ENCODE peak calls at places on chromosomes 5 and 9, in five cellular contexts. One of them, this sample, is unnamed.
A peak's percentile ranks its signal among the peaks of the same experiment; 100 is the strongest.

GRCh38 chr5:55711531-55712022 is 547 bp downstream of the SLC38A9 start:
- DNase-seq in nucleus accumbens: no peak
- DNase-seq in aorta: no peak
- DNase-seq in activated T-helper 1 cell treated with anti-CD3 and anti-CD28 coated beads, Interleukin-12 subunit alpha, Interleukin-12 subunit beta, Interleukin-2, Interleukin-4 antibody, amounts not matched to agents 30 ng/mL and 10 ng/mL and 1 ng/mL, durations not matched to agents 14 hours and 24 hours and 36 hours: no peak
- DNase-seq in natural killer cell treated with Interleukin-12 subunit alpha and Interleukin-12 subunit beta and Interleukin-15 and Interleukin-18, amount 100 ng/mL, for 72 hours: no peak
- DNase-seq in this sample: no peak

GRCh38 chr5:177434942-177435738 is 8.7 kb downstream of the GRK6 start:
- DNase-seq in nucleus accumbens: no peak
- DNase-seq in aorta: no peak
- DNase-seq in activated T-helper 1 cell treated with anti-CD3 and anti-CD28 coated beads, Interleukin-12 subunit alpha, Interleukin-12 subunit beta, Interleukin-2, Interleukin-4 antibody, amounts not matched to agents 30 ng/mL and 10 ng/mL and 1 ng/mL, durations not matched to agents 14 hours and 24 hours and 36 hours: no peak
- DNase-seq in natural killer cell treated with Interleukin-12 subunit alpha and Interleukin-12 subunit beta and Interleukin-15 and Interleukin-18, amount 100 ng/mL, for 72 hours: no peak
- DNase-seq in this sample: no peak

GRCh38 chr5:171152382-171152781 is 156.7 kb upstream of the TLX3 start:
- DNase-seq in nucleus accumbens: no peak
- DNase-seq in aorta: no peak
- DNase-seq in activated T-helper 1 cell treated with anti-CD3 and anti-CD28 coated beads, Interleukin-12 subunit alpha, Interleukin-12 subunit beta, Interleukin-2, Interleukin-4 antibody, amounts not matched to agents 30 ng/mL and 10 ng/mL and 1 ng/mL, durations not matched to agents 14 hours and 24 hours and 36 hours: no peak
- DNase-seq in natural killer cell treated with Interleukin-12 subunit alpha and Interleukin-12 subunit beta and Interleukin-15 and Interleukin-18, amount 100 ng/mL, for 72 hours: no peak
- DNase-seq in this sample: no peak

GRCh38 chr5:68528877-68529276 is 313.3 kb downstream of the PIK3R1 start:
- DNase-seq in nucleus accumbens: no peak
- DNase-seq in aorta: no peak
- DNase-seq in activated T-helper 1 cell treated with anti-CD3 and anti-CD28 coated beads, Interleukin-12 subunit alpha, Interleukin-12 subunit beta, Interleukin-2, Interleukin-4 antibody, amounts not matched to agents 30 ng/mL and 10 ng/mL and 1 ng/mL, durations not matched to agents 14 hours and 24 hours and 36 hours: no peak
- DNase-seq in natural killer cell treated with Interleukin-12 subunit alpha and Interleukin-12 subunit beta and Interleukin-15 and Interleukin-18, amount 100 ng/mL, for 72 hours: no peak
- DNase-seq in this sample: no peak

GRCh38 chr5:93189707-93190120 is 391.3 kb downstream of the NR2F1-AS1 start:
- DNase-seq in nucleus accumbens: no peak
- DNase-seq in aorta: no peak
- DNase-seq in activated T-helper 1 cell treated with anti-CD3 and anti-CD28 coated beads, Interleukin-12 subunit alpha, Interleukin-12 subunit beta, Interleukin-2, Interleukin-4 antibody, amounts not matched to agents 30 ng/mL and 10 ng/mL and 1 ng/mL, durations not matched to agents 14 hours and 24 hours and 36 hours: no peak
- DNase-seq in natural killer cell treated with Interleukin-12 subunit alpha and Interleukin-12 subunit beta and Interleukin-15 and Interleukin-18, amount 100 ng/mL, for 72 hours: no peak
- DNase-seq in this sample: no peak

GRCh38 chr5:173745123-173745522 is 128.7 kb upstream of the BOD1 start:
- DNase-seq in nucleus accumbens: no peak
- DNase-seq in aorta: no peak
- DNase-seq in activated T-helper 1 cell treated with anti-CD3 and anti-CD28 coated beads, Interleukin-12 subunit alpha, Interleukin-12 subunit beta, Interleukin-2, Interleukin-4 antibody, amounts not matched to agents 30 ng/mL and 10 ng/mL and 1 ng/mL, durations not matched to agents 14 hours and 24 hours and 36 hours: no peak
- DNase-seq in natural killer cell treated with Interleukin-12 subunit alpha and Interleukin-12 subunit beta and Interleukin-15 and Interleukin-18, amount 100 ng/mL, for 72 hours: no peak
- DNase-seq in this sample: no peak

GRCh38 chr5:129400395-129400983 is 59.6 kb upstream of the ADAMTS19 start:
- DNase-seq in nucleus accumbens: no peak
- DNase-seq in aorta: no peak
- DNase-seq in activated T-helper 1 cell treated with anti-CD3 and anti-CD28 coated beads, Interleukin-12 subunit alpha, Interleukin-12 subunit beta, Interleukin-2, Interleukin-4 antibody, amounts not matched to agents 30 ng/mL and 10 ng/mL and 1 ng/mL, durations not matched to agents 14 hours and 24 hours and 36 hours: no peak
- DNase-seq in natural killer cell treated with Interleukin-12 subunit alpha and Interleukin-12 subunit beta and Interleukin-15 and Interleukin-18, amount 100 ng/mL, for 72 hours: no peak
- DNase-seq in this sample: no peak

GRCh38 chr9:123687246-123687721 is 242.6 kb downstream of the DENND1A start:
- DNase-seq in nucleus accumbens: no peak
- DNase-seq in aorta: no peak
- DNase-seq in activated T-helper 1 cell treated with anti-CD3 and anti-CD28 coated beads, Interleukin-12 subunit alpha, Interleukin-12 subunit beta, Interleukin-2, Interleukin-4 antibody, amounts not matched to agents 30 ng/mL and 10 ng/mL and 1 ng/mL, durations not matched to agents 14 hours and 24 hours and 36 hours: no peak
- DNase-seq in natural killer cell treated with Interleukin-12 subunit alpha and Interleukin-12 subunit beta and Interleukin-15 and Interleukin-18, amount 100 ng/mL, for 72 hours: no peak
- DNase-seq in this sample: no peak

GRCh38 chr5:138647261-138647788 is 72.1 kb upstream of the HSPA9 start:
- DNase-seq in nucleus accumbens: no peak
- DNase-seq in aorta: no peak
- DNase-seq in activated T-helper 1 cell treated with anti-CD3 and anti-CD28 coated beads, Interleukin-12 subunit alpha, Interleukin-12 subunit beta, Interleukin-2, Interleukin-4 antibody, amounts not matched to agents 30 ng/mL and 10 ng/mL and 1 ng/mL, durations not matched to agents 14 hours and 24 hours and 36 hours: no peak
- DNase-seq in natural killer cell treated with Interleukin-12 subunit alpha and Interleukin-12 subunit beta and Interleukin-15 and Interleukin-18, amount 100 ng/mL, for 72 hours: no peak
- DNase-seq in this sample: no peak

GRCh38 chr9:749712-750111 is 91.8 kb upstream of the DMRT1 start:
- DNase-seq in nucleus accumbens: no peak
- DNase-seq in aorta: no peak
- DNase-seq in activated T-helper 1 cell treated with anti-CD3 and anti-CD28 coated beads, Interleukin-12 subunit alpha, Interleukin-12 subunit beta, Interleukin-2, Interleukin-4 antibody, amounts not matched to agents 30 ng/mL and 10 ng/mL and 1 ng/mL, durations not matched to agents 14 hours and 24 hours and 36 hours: peak; percentile 11
- DNase-seq in natural killer cell treated with Interleukin-12 subunit alpha and Interleukin-12 subunit beta and Interleukin-15 and Interleukin-18, amount 100 ng/mL, for 72 hours: peak; percentile 66
- DNase-seq in this sample: peak; percentile 43

GRCh38 chr5:141958113-141958512 is at the start of gene PCDH12:
- DNase-seq in nucleus accumbens: no peak
- DNase-seq in aorta: peak; percentile 71
- DNase-seq in activated T-helper 1 cell treated with anti-CD3 and anti-CD28 coated beads, Interleukin-12 subunit alpha, Interleukin-12 subunit beta, Interleukin-2, Interleukin-4 antibody, amounts not matched to agents 30 ng/mL and 10 ng/mL and 1 ng/mL, durations not matched to agents 14 hours and 24 hours and 36 hours: peak; percentile 17
- DNase-seq in natural killer cell treated with Interleukin-12 subunit alpha and Interleukin-12 subunit beta and Interleukin-15 and Interleukin-18, amount 100 ng/mL, for 72 hours: peak; percentile 67
- DNase-seq in this sample: peak; percentile 29

GRCh38 chr5:73338201-73339126 is 110.1 kb downstream of the FOXD1 start:
- DNase-seq in nucleus accumbens: no peak
- DNase-seq in aorta: no peak
- DNase-seq in activated T-helper 1 cell treated with anti-CD3 and anti-CD28 coated beads, Interleukin-12 subunit alpha, Interleukin-12 subunit beta, Interleukin-2, Interleukin-4 antibody, amounts not matched to agents 30 ng/mL and 10 ng/mL and 1 ng/mL, durations not matched to agents 14 hours and 24 hours and 36 hours: no peak
- DNase-seq in natural killer cell treated with Interleukin-12 subunit alpha and Interleukin-12 subunit beta and Interleukin-15 and Interleukin-18, amount 100 ng/mL, for 72 hours: no peak
- DNase-seq in this sample: no peak

GRCh38 chr5:92907914-92908606 is 673.0 kb downstream of the NR2F1-AS1 start:
- DNase-seq in nucleus accumbens: no peak
- DNase-seq in aorta: no peak
- DNase-seq in activated T-helper 1 cell treated with anti-CD3 and anti-CD28 coated beads, Interleukin-12 subunit alpha, Interleukin-12 subunit beta, Interleukin-2, Interleukin-4 antibody, amounts not matched to agents 30 ng/mL and 10 ng/mL and 1 ng/mL, durations not matched to agents 14 hours and 24 hours and 36 hours: no peak
- DNase-seq in natural killer cell treated with Interleukin-12 subunit alpha and Interleukin-12 subunit beta and Interleukin-15 and Interleukin-18, amount 100 ng/mL, for 72 hours: no peak
- DNase-seq in this sample: no peak

GRCh38 chr5:133273661-133274596 is 222.1 kb downstream of the HSPA4 start:
- DNase-seq in nucleus accumbens: no peak
- DNase-seq in aorta: no peak
- DNase-seq in activated T-helper 1 cell treated with anti-CD3 and anti-CD28 coated beads, Interleukin-12 subunit alpha, Interleukin-12 subunit beta, Interleukin-2, Interleukin-4 antibody, amounts not matched to agents 30 ng/mL and 10 ng/mL and 1 ng/mL, durations not matched to agents 14 hours and 24 hours and 36 hours: no peak
- DNase-seq in natural killer cell treated with Interleukin-12 subunit alpha and Interleukin-12 subunit beta and Interleukin-15 and Interleukin-18, amount 100 ng/mL, for 72 hours: no peak
- DNase-seq in this sample: no peak

GRCh38 chr9:115264333-115264732 is 146.4 kb upstream of the TNC start:
- DNase-seq in nucleus accumbens: no peak
- DNase-seq in aorta: no peak
- DNase-seq in activated T-helper 1 cell treated with anti-CD3 and anti-CD28 coated beads, Interleukin-12 subunit alpha, Interleukin-12 subunit beta, Interleukin-2, Interleukin-4 antibody, amounts not matched to agents 30 ng/mL and 10 ng/mL and 1 ng/mL, durations not matched to agents 14 hours and 24 hours and 36 hours: no peak
- DNase-seq in natural killer cell treated with Interleukin-12 subunit alpha and Interleukin-12 subunit beta and Interleukin-15 and Interleukin-18, amount 100 ng/mL, for 72 hours: no peak
- DNase-seq in this sample: no peak

GRCh38 chr9:126701820-126702500 is 88.2 kb downstream of the LMX1B start:
- DNase-seq in nucleus accumbens: no peak
- DNase-seq in aorta: peak; percentile 44
- DNase-seq in activated T-helper 1 cell treated with anti-CD3 and anti-CD28 coated beads, Interleukin-12 subunit alpha, Interleukin-12 subunit beta, Interleukin-2, Interleukin-4 antibody, amounts not matched to agents 30 ng/mL and 10 ng/mL and 1 ng/mL, durations not matched to agents 14 hours and 24 hours and 36 hours: no peak
- DNase-seq in natural killer cell treated with Interleukin-12 subunit alpha and Interleukin-12 subunit beta and Interleukin-15 and Interleukin-18, amount 100 ng/mL, for 72 hours: peak; percentile 42
- DNase-seq in this sample: no peak

GRCh38 chr9:97560851-97561250 is 59.4 kb downstream of the TMOD1 start:
- DNase-seq in nucleus accumbens: no peak
- DNase-seq in aorta: no peak
- DNase-seq in activated T-helper 1 cell treated with anti-CD3 and anti-CD28 coated beads, Interleukin-12 subunit alpha, Interleukin-12 subunit beta, Interleukin-2, Interleukin-4 antibody, amounts not matched to agents 30 ng/mL and 10 ng/mL and 1 ng/mL, durations not matched to agents 14 hours and 24 hours and 36 hours: no peak
- DNase-seq in natural killer cell treated with Interleukin-12 subunit alpha and Interleukin-12 subunit beta and Interleukin-15 and Interleukin-18, amount 100 ng/mL, for 72 hours: no peak
- DNase-seq in this sample: no peak

GRCh38 chr9:83477571-83477970 is 60.6 kb downstream of the FRMD3 start:
- DNase-seq in nucleus accumbens: no peak
- DNase-seq in aorta: no peak
- DNase-seq in activated T-helper 1 cell treated with anti-CD3 and anti-CD28 coated beads, Interleukin-12 subunit alpha, Interleukin-12 subunit beta, Interleukin-2, Interleukin-4 antibody, amounts not matched to agents 30 ng/mL and 10 ng/mL and 1 ng/mL, durations not matched to agents 14 hours and 24 hours and 36 hours: no peak
- DNase-seq in natural killer cell treated with Interleukin-12 subunit alpha and Interleukin-12 subunit beta and Interleukin-15 and Interleukin-18, amount 100 ng/mL, for 72 hours: no peak
- DNase-seq in this sample: no peak

GRCh38 chr5:5179079-5179478 is 38.9 kb downstream of the ADAMTS16 start:
- DNase-seq in nucleus accumbens: no peak
- DNase-seq in aorta: no peak
- DNase-seq in activated T-helper 1 cell treated with anti-CD3 and anti-CD28 coated beads, Interleukin-12 subunit alpha, Interleukin-12 subunit beta, Interleukin-2, Interleukin-4 antibody, amounts not matched to agents 30 ng/mL and 10 ng/mL and 1 ng/mL, durations not matched to agents 14 hours and 24 hours and 36 hours: no peak
- DNase-seq in natural killer cell treated with Interleukin-12 subunit alpha and Interleukin-12 subunit beta and Interleukin-15 and Interleukin-18, amount 100 ng/mL, for 72 hours: no peak
- DNase-seq in this sample: no peak

GRCh38 chr5:138466900-138467710 is 1.8 kb downstream of the EGR1 start:
- DNase-seq in nucleus accumbens: no peak
- DNase-seq in aorta: no peak
- DNase-seq in activated T-helper 1 cell treated with anti-CD3 and anti-CD28 coated beads, Interleukin-12 subunit alpha, Interleukin-12 subunit beta, Interleukin-2, Interleukin-4 antibody, amounts not matched to agents 30 ng/mL and 10 ng/mL and 1 ng/mL, durations not matched to agents 14 hours and 24 hours and 36 hours: no peak
- DNase-seq in natural killer cell treated with Interleukin-12 subunit alpha and Interleukin-12 subunit beta and Interleukin-15 and Interleukin-18, amount 100 ng/mL, for 72 hours: no peak
- DNase-seq in this sample: no peak

GRCh38 chr9:123893831-123894460 is 36.0 kb downstream of the DENND1A start:
- DNase-seq in nucleus accumbens: no peak
- DNase-seq in aorta: no peak
- DNase-seq in activated T-helper 1 cell treated with anti-CD3 and anti-CD28 coated beads, Interleukin-12 subunit alpha, Interleukin-12 subunit beta, Interleukin-2, Interleukin-4 antibody, amounts not matched to agents 30 ng/mL and 10 ng/mL and 1 ng/mL, durations not matched to agents 14 hours and 24 hours and 36 hours: no peak
- DNase-seq in natural killer cell treated with Interleukin-12 subunit alpha and Interleukin-12 subunit beta and Interleukin-15 and Interleukin-18, amount 100 ng/mL, for 72 hours: no peak
- DNase-seq in this sample: no peak

GRCh38 chr5:119200795-119201194 is 129.9 kb downstream of the DMXL1 start:
- DNase-seq in nucleus accumbens: no peak
- DNase-seq in aorta: no peak
- DNase-seq in activated T-helper 1 cell treated with anti-CD3 and anti-CD28 coated beads, Interleukin-12 subunit alpha, Interleukin-12 subunit beta, Interleukin-2, Interleukin-4 antibody, amounts not matched to agents 30 ng/mL and 10 ng/mL and 1 ng/mL, durations not matched to agents 14 hours and 24 hours and 36 hours: no peak
- DNase-seq in natural killer cell treated with Interleukin-12 subunit alpha and Interleukin-12 subunit beta and Interleukin-15 and Interleukin-18, amount 100 ng/mL, for 72 hours: no peak
- DNase-seq in this sample: no peak

GRCh38 chr5:67413749-67414148 is 217.2 kb upstream of the CD180 start:
- DNase-seq in nucleus accumbens: no peak
- DNase-seq in aorta: no peak
- DNase-seq in activated T-helper 1 cell treated with anti-CD3 and anti-CD28 coated beads, Interleukin-12 subunit alpha, Interleukin-12 subunit beta, Interleukin-2, Interleukin-4 antibody, amounts not matched to agents 30 ng/mL and 10 ng/mL and 1 ng/mL, durations not matched to agents 14 hours and 24 hours and 36 hours: no peak
- DNase-seq in natural killer cell treated with Interleukin-12 subunit alpha and Interleukin-12 subunit beta and Interleukin-15 and Interleukin-18, amount 100 ng/mL, for 72 hours: no peak
- DNase-seq in this sample: no peak

GRCh38 chr5:148457183-148457620 is 73.4 kb downstream of the FBXO38 start:
- DNase-seq in nucleus accumbens: no peak
- DNase-seq in aorta: no peak
- DNase-seq in activated T-helper 1 cell treated with anti-CD3 and anti-CD28 coated beads, Interleukin-12 subunit alpha, Interleukin-12 subunit beta, Interleukin-2, Interleukin-4 antibody, amounts not matched to agents 30 ng/mL and 10 ng/mL and 1 ng/mL, durations not matched to agents 14 hours and 24 hours and 36 hours: no peak
- DNase-seq in natural killer cell treated with Interleukin-12 subunit alpha and Interleukin-12 subunit beta and Interleukin-15 and Interleukin-18, amount 100 ng/mL, for 72 hours: no peak
- DNase-seq in this sample: no peak

GRCh38 chr5:4540375-4541173 is 599.6 kb upstream of the ADAMTS16 start:
- DNase-seq in nucleus accumbens: no peak
- DNase-seq in aorta: no peak
- DNase-seq in activated T-helper 1 cell treated with anti-CD3 and anti-CD28 coated beads, Interleukin-12 subunit alpha, Interleukin-12 subunit beta, Interleukin-2, Interleukin-4 antibody, amounts not matched to agents 30 ng/mL and 10 ng/mL and 1 ng/mL, durations not matched to agents 14 hours and 24 hours and 36 hours: no peak
- DNase-seq in natural killer cell treated with Interleukin-12 subunit alpha and Interleukin-12 subunit beta and Interleukin-15 and Interleukin-18, amount 100 ng/mL, for 72 hours: no peak
- DNase-seq in this sample: no peak

GRCh38 chr5:65925601-65926275 is 637 bp upstream of the ERBIN start:
- DNase-seq in nucleus accumbens: peak; percentile 76
- DNase-seq in aorta: peak; percentile 86
- DNase-seq in activated T-helper 1 cell treated with anti-CD3 and anti-CD28 coated beads, Interleukin-12 subunit alpha, Interleukin-12 subunit beta, Interleukin-2, Interleukin-4 antibody, amounts not matched to agents 30 ng/mL and 10 ng/mL and 1 ng/mL, durations not matched to agents 14 hours and 24 hours and 36 hours: peak; percentile 74
- DNase-seq in natural killer cell treated with Interleukin-12 subunit alpha and Interleukin-12 subunit beta and Interleukin-15 and Interleukin-18, amount 100 ng/mL, for 72 hours: peak; percentile 88
- DNase-seq in this sample: peak; percentile 82

GRCh38 chr5:93273176-93273575 is 307.8 kb downstream of the NR2F1-AS1 start:
- DNase-seq in nucleus accumbens: no peak
- DNase-seq in aorta: no peak
- DNase-seq in activated T-helper 1 cell treated with anti-CD3 and anti-CD28 coated beads, Interleukin-12 subunit alpha, Interleukin-12 subunit beta, Interleukin-2, Interleukin-4 antibody, amounts not matched to agents 30 ng/mL and 10 ng/mL and 1 ng/mL, durations not matched to agents 14 hours and 24 hours and 36 hours: no peak
- DNase-seq in natural killer cell treated with Interleukin-12 subunit alpha and Interleukin-12 subunit beta and Interleukin-15 and Interleukin-18, amount 100 ng/mL, for 72 hours: no peak
- DNase-seq in this sample: no peak

GRCh38 chr9:13354733-13355132 is 75.2 kb upstream of the MPDZ start:
- DNase-seq in nucleus accumbens: no peak
- DNase-seq in aorta: no peak
- DNase-seq in activated T-helper 1 cell treated with anti-CD3 and anti-CD28 coated beads, Interleukin-12 subunit alpha, Interleukin-12 subunit beta, Interleukin-2, Interleukin-4 antibody, amounts not matched to agents 30 ng/mL and 10 ng/mL and 1 ng/mL, durations not matched to agents 14 hours and 24 hours and 36 hours: no peak
- DNase-seq in natural killer cell treated with Interleukin-12 subunit alpha and Interleukin-12 subunit beta and Interleukin-15 and Interleukin-18, amount 100 ng/mL, for 72 hours: no peak
- DNase-seq in this sample: no peak

GRCh38 chr9:19642256-19642655 is 146.6 kb downstream of the SLC24A2 start:
- DNase-seq in nucleus accumbens: peak; percentile 43
- DNase-seq in aorta: no peak
- DNase-seq in activated T-helper 1 cell treated with anti-CD3 and anti-CD28 coated beads, Interleukin-12 subunit alpha, Interleukin-12 subunit beta, Interleukin-2, Interleukin-4 antibody, amounts not matched to agents 30 ng/mL and 10 ng/mL and 1 ng/mL, durations not matched to agents 14 hours and 24 hours and 36 hours: no peak
- DNase-seq in natural killer cell treated with Interleukin-12 subunit alpha and Interleukin-12 subunit beta and Interleukin-15 and Interleukin-18, amount 100 ng/mL, for 72 hours: no peak
- DNase-seq in this sample: no peak

This sample was measured in T-helper 2 cell treated with Interferon-gamma antibody and Interleukin-4, amounts not matched to agents 5 μg/mL and 100 μg/mL, for 36 hours.